ENCODE peak calls at places on chromosomes 2 and 18, in seven cellular contexts. G, E, K, Z, X, B and U are unnamed samples.
A peak's percentile ranks its signal among the peaks of the same experiment; 100 is the strongest.

GRCh38 chr2:9781252-9781651 is 62.0 kb upstream of the TAF1B start:
- DNase-seq in K (no peak), B (peak; percentile 59), X (no peak), G (no peak), Z (no peak), E (no peak), U (no peak)

GRCh38 chr2:232235716-232236115 is 142.8 kb upstream of the ALPP start:
- DNase-seq in K (no peak), G (no peak), X (no peak), B (peak; percentile 16), Z (no peak), E (peak; percentile 23), U (no peak)

GRCh38 chr2:45008296-45009129 is 739 bp downstream of the SIX2 start:
- DNase-seq in G (no peak), E (peak; percentile 20), X (no peak), K (no peak), Z (peak; percentile 38), B (no peak), U (no peak)

GRCh38 chr2:209426432-209426831 is 2.6 kb downstream of the MAP2 start:
- DNase-seq in G (peak; percentile 56), Z (no peak), K (no peak), E (no peak), X (no peak), B (no peak), U (no peak)

GRCh38 chr18:10524507-10525425 is 1.1 kb upstream of the NAPG start:
- DNase-seq in E (no peak), X (no peak), G (no peak), B (no peak), Z (peak; percentile 51), K (no peak), U (no peak)

GRCh38 chr2:239460780-239461179 is 60.0 kb upstream of the HDAC4 start:
- DNase-seq in K (no peak), X (no peak), B (no peak), Z (no peak), G (no peak), E (no peak), U (no peak)

GRCh38 chr2:205198130-205198505 is 484.2 kb upstream of the NRP2 start:
- DNase-seq in E (no peak), B (no peak), G (no peak), Z (peak; percentile 44), K (no peak), X (no peak), U (no peak)

GRCh38 chr2:16515709-16516108 is 149.9 kb downstream of the CYRIA start:
- DNase-seq in E (no peak), B (no peak), G (no peak), X (no peak), Z (no peak), K (no peak), U (no peak)

GRCh38 chr2:40466926-40467325 is 15.0 kb upstream of the SLC8A1 start:
- DNase-seq in X (no peak), Z (no peak), G (no peak), E (no peak), B (no peak), K (no peak), U (no peak)

GRCh38 chr2:23753291-23754006 is 173.5 kb downstream of the ATAD2B start:
- DNase-seq in G (no peak), K (no peak), E (peak; percentile 11), B (no peak), X (no peak), Z (no peak), U (no peak)

GRCh38 chr2:236811062-236811656 is 241.5 kb downstream of the ACKR3 start:
- DNase-seq in K (no peak), Z (no peak), B (no peak), X (no peak), E (no peak), G (no peak), U (no peak)

GRCh38 chr2:193251909-193252308 is 1057.2 kb upstream of the TMEFF2 start:
- DNase-seq in E (no peak), G (no peak), B (no peak), X (no peak), Z (no peak), K (no peak), U (no peak)
- H3K4me1 ChIP-seq in E (no peaks in the 10 kb centered on the region), G (no peaks in the 10 kb centered on the region), B (no peaks in the 10 kb centered on the region), X (no peaks in the 10 kb centered on the region), Z (no peaks in the 10 kb centered on the region), K (no peaks in the 10 kb centered on the region), U (no peaks in the 10 kb centered on the region)

GRCh38 chr2:172428841-172429173 is 1.4 kb downstream of the ITGA6 start:
- DNase-seq in X (no peak), E (peak; percentile 40), G (no peak), Z (no peak), K (no peak), B (no peak), U (no peak)

GRCh38 chr2:172427990-172428840 is 829 bp downstream of the ITGA6 start:
- DNase-seq in E (peak; percentile 59), X (no peak), B (peak; percentile 56), G (peak; percentile 57), Z (peak; percentile 7), K (peak; percentile 48), U (peak; percentile 37)

GRCh38 chr2:172430671-172431070 is 3.3 kb downstream of the ITGA6 start:
- DNase-seq in X (no peak), E (no peak), G (no peak), K (no peak), B (no peak), Z (no peak), U (no peak)

GRCh38 chr2:172430027-172430426 is 2.6 kb downstream of the ITGA6 start:
- DNase-seq in G (no peak), K (no peak), E (no peak), B (no peak), Z (no peak), X (no peak), U (no peak)

DNA sequence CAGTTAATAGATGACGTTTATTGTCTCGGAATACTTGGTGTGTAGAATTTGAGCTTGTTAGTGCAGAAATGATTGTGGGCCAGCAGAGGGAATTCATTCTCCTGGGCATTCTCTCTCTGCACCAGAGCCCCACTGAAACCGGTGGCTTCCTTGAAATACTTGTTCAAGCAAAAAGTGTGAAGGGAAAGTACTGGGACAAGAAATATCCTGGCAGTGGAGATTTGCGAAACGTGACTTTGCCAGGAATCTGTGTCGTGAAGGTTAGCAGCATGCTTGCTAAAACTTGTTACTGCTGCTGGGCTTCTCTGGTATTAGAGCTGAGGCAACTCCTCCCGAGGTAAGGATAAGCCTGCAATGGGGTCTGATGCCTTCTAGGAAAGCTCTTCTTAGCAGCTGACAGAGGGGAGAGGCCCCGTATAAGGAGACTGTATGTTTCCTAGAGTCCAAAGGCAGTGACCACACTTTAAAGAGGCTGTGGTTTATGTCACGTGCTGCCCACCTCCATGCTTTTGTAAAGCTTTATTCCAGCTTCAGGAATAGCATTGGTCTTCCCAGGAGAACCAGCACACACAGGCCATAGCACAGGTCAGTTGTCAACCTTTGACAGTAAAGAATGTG is 2.1 kb downstream of the ITGA6 start:
- DNase-seq in G (no peak), K (no peak), B (peak; percentile 55), E (no peak), X (no peak), Z (no peak), U (no peak)
- H3K4me1 ChIP-seq in G (peaks cover 28% of the 10 kb centered on the region), K (peaks cover 76% of the 10 kb centered on the region), B (no peaks in the 10 kb centered on the region), E (peaks cover 10% of the 10 kb centered on the region), X (no peaks in the 10 kb centered on the region), Z (peaks cover 14% of the 10 kb centered on the region), U (peaks cover 47% of the 10 kb centered on the region)

DNA sequence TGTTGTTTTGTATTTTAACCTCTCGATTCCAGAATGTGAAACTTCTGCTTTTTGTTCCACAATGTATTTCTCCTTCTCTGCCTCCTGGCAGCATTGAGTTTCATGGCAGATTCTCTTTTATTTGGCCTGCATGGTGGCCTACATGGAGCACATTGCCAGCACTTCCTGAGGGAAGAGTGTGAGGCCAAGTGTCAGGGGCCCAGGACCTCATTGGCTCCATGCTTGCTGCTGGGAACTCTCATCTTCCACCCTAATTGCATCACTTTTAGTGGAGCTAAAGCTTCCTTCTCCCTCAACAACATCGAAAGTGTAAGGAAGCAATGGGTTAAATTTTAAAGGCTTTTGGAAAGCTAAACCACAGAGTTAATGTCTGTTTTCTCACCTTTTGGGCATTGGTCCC is 9.5 kb downstream of the TRIB2 start:
- DNase-seq in X (no peak), Z (no peak), E (no peak), G (no peak), K (no peak), B (no peak), U (no peak)
- H3K4me1 ChIP-seq in X (peaks cover 46% of the 10 kb centered on the region), Z (peaks cover 77% of the 10 kb centered on the region), E (no peaks in the 10 kb centered on the region), G (no peaks in the 10 kb centered on the region), K (peaks cover 95% of the 10 kb centered on the region), B (no peaks in the 10 kb centered on the region), U (peaks cover 45% of the 10 kb centered on the region)

GRCh38 chr2:120290737-120291136 is 38.1 kb downstream of the RALB start:
- DNase-seq in E (no peak), B (no peak), G (no peak), X (no peak), Z (peak; percentile 26), K (no peak), U (no peak)
- H3K4me1 ChIP-seq in E (peaks cover 14% of the 10 kb centered on the region), B (peaks cover 17% of the 10 kb centered on the region), G (peaks cover 26% of the 10 kb centered on the region), X (peaks cover 7% of the 10 kb centered on the region), Z (peaks cover 25% of the 10 kb centered on the region), K (peaks cover 13% of the 10 kb centered on the region), U (no peaks in the 10 kb centered on the region)

GRCh38 chr2:241359481-241360045 is 3.5 kb downstream of the FARP2 start:
- DNase-seq in B (no peak), Z (no peak), E (no peak), K (no peak), X (no peak), G (no peak), U (no peak)
- H3K4me1 ChIP-seq in B (peaks cover 9% of the 10 kb centered on the region), Z (peaks cover 40% of the 10 kb centered on the region), E (peaks cover 11% of the 10 kb centered on the region), K (peaks cover 9% of the 10 kb centered on the region), X (peaks cover 33% of the 10 kb centered on the region), G (peaks cover 30% of the 10 kb centered on the region), U (peaks cover 13% of the 10 kb centered on the region)

GRCh38 chr2:194100201-194100600 is 1556.8 kb upstream of the SLC39A10 start:
- DNase-seq in E (no peak), Z (no peak), X (no peak), K (no peak), G (no peak), B (no peak), U (no peak)

GRCh38 chr2:194105358-194105757 is 1551.7 kb upstream of the SLC39A10 start:
- DNase-seq in K (no peak), E (no peak), B (no peak), X (no peak), Z (no peak), G (no peak), U (no peak)

GRCh38 chr2:194104687-194105086 is 1552.3 kb upstream of the SLC39A10 start:
- DNase-seq in E (no peak), K (no peak), G (no peak), Z (no peak), X (peak; percentile 84), B (no peak), U (no peak)

GRCh38 chr2:194103941-194104655 is 1552.9 kb upstream of the SLC39A10 start:
- DNase-seq in K (no peak), G (no peak), Z (no peak), E (no peak), B (no peak), X (peak; percentile 47), U (no peak)
- H3K4me1 ChIP-seq in K (no peaks in the 10 kb centered on the region), G (no peaks in the 10 kb centered on the region), Z (no peaks in the 10 kb centered on the region), E (no peaks in the 10 kb centered on the region), B (no peaks in the 10 kb centered on the region), X (peaks cover 43% of the 10 kb centered on the region), U (no peaks in the 10 kb centered on the region)

GRCh38 chr2:121530210-121530562 is 494 bp upstream of the RNU4ATAC start:
- DNase-seq in G (peak; percentile 84), E (peak; percentile 85), Z (peak; percentile 80), K (no peak), B (no peak), X (no peak), U (no peak)
- H3K4me1 ChIP-seq in G (peaks cover 28% of the 10 kb centered on the region), E (peaks cover 27% of the 10 kb centered on the region), Z (peaks cover 76% of the 10 kb centered on the region), K (peaks cover 21% of the 10 kb centered on the region), B (no peaks in the 10 kb centered on the region), X (peaks cover 37% of the 10 kb centered on the region), U (peaks cover 5% of the 10 kb centered on the region)

GRCh38 chr2:118710481-118710880 is 137.0 kb downstream of the EN1 start:
- DNase-seq in Z (no peak), E (no peak), X (no peak), B (no peak), K (no peak), G (no peak), U (no peak)
- H3K4me1 ChIP-seq in Z (no peaks in the 10 kb centered on the region), E (no peaks in the 10 kb centered on the region), X (no peaks in the 10 kb centered on the region), B (no peaks in the 10 kb centered on the region), K (no peaks in the 10 kb centered on the region), G (no peaks in the 10 kb centered on the region), U (no peaks in the 10 kb centered on the region)